ENCODE peak calls at places on chromosomes 2 and 18, in nine cellular contexts. X is AG08396; M is Caki2; P is stimulated activated CD4-positive, alpha-beta T cell treated with anti-CD3 and anti-CD28 coated beads, Interleukin-12 subunit alpha, Interleukin-12 subunit beta, amount 100 ng/mL, for 4 hours; T is cardiac fibroblast; O is stimulated activated CD8-positive, alpha-beta memory T cell treated with anti-CD3 and anti-CD28 coated beads, Interleukin-4, amount 100 ng/mL, for 1 hour; S is astrocyte of the spinal cord; K is NCI-H748 treated with DMSO at 0.1 percent for 48 hours; E is GM12864. V is an unnamed sample.

GRCh38 chr2:235716875-235717496 is 223.1 kb downstream of the AGAP1 start:
- DNase-seq in E (no peak), M (no peak), S (no peak), P (no peak), O (no peak), T (peak; percentile 11), X (peak; percentile 30), K (peak; percentile 52), V (no peak)

GRCh38 chr2:221310720-221311119 is 261.4 kb downstream of the EPHA4 start:
- DNase-seq in X (no peak), K (no peak), T (no peak), P (no peak), O (no peak), E (no peak), S (no peak), M (no peak), V (no peak)

GRCh38 chr2:144921131-144921530 is 401.2 kb upstream of the ZEB2 start:
- DNase-seq in X (no peak), M (no peak), S (no peak), E (no peak), O (no peak), T (no peak), K (no peak), P (no peak), V (no peak)

GRCh38 chr18:62524443-62525200 is 1.8 kb downstream of the ZCCHC2 start:
- DNase-seq in O (peak; percentile 31), E (no peak), T (peak; percentile 48), S (peak; percentile 60), X (peak; percentile 71), P (peak; percentile 56), M (peak; percentile 48), K (peak; percentile 41), V (no peak)

GRCh38 chr2:43877782-43878464 is 39.2 kb downstream of the ABCG8 start:
- DNase-seq in T (peak; percentile 65), S (peak; percentile 58), E (peak; percentile 12), X (peak; percentile 75), O (peak; percentile 5), K (peak; percentile 10), P (peak; percentile 61), M (peak; percentile 60), V (no peak)

GRCh38 chr18:61502472-61502871 is 169.2 kb downstream of the CDH20 start:
- DNase-seq in K (peak; percentile 66), M (peak; percentile 4), E (peak; percentile 12), O (no peak), T (peak; percentile 79), X (peak; percentile 66), S (peak; percentile 65), P (no peak), V (no peak)

GRCh38 chr2:95025406-95026319 is at the start of gene MAL:
- DNase-seq in P (peak; percentile 64), S (no peak), K (no peak), O (no peak), T (no peak), E (no peak), M (no peak), X (peak; percentile 43), V (no peak)

GRCh38 chr2:135689679-135690078 is 52.0 kb upstream of the UBXN4 start:
- DNase-seq in E (no peak), T (no peak), O (no peak), M (no peak), P (no peak), X (no peak), S (no peak), K (no peak), V (no peak)

GRCh38 chr2:30736461-30737325 is 70.6 kb downstream of the CAPN13 start:
- DNase-seq in S (no peak), P (no peak), M (no peak), O (no peak), K (no peak), T (no peak), X (no peak), E (no peak), V (no peak)

GRCh38 chr2:27566628-27567027 is 16.2 kb upstream of the ZNF512 start:
- DNase-seq in K (no peak), S (peak; percentile 78), M (no peak), E (no peak), X (peak; percentile 62), T (peak; percentile 19), P (no peak), O (no peak), V (no peak)

GRCh38 chr2:203579131-203579643 is 44.1 kb upstream of the RAPH1 start:
- DNase-seq in P (no peak), K (peak; percentile 64), S (peak; percentile 75), X (peak; percentile 68), M (no peak), T (peak; percentile 68), O (no peak), E (peak; percentile 70), V (no peak)

GRCh38 chr2:190947711-190948251 is 66.2 kb downstream of the STAT1 start:
- DNase-seq in O (no peak), X (peak; percentile 39), E (peak; percentile 16), T (peak; percentile 88), S (peak; percentile 87), K (no peak), M (peak; percentile 88), P (no peak), V (no peak)

GRCh38 chr2:239348563-239349447 is 52.0 kb downstream of the HDAC4 start:
- DNase-seq in S (peak; percentile 46), M (no peak), T (no peak), E (no peak), K (no peak), X (no peak), O (no peak), P (no peak), V (no peak)

GRCh38 chr2:221558107-221558506 is 14.0 kb downstream of the EPHA4 start:
- DNase-seq in E (no peak), T (no peak), X (no peak), M (no peak), K (no peak), S (no peak), O (no peak), P (no peak), V (no peak)

GRCh38 chr18:12880532-12880892 is 3.5 kb downstream of the PTPN2 start:
- DNase-seq in X (no peak), T (no peak), K (no peak), O (no peak), S (no peak), M (no peak), E (no peak), P (no peak), V (no peak)

V was measured in cortex of kidney.